ENCODE peak calls at places on chromosome 22, in ten cellular contexts. W is left lung; T is right lobe of liver; K is Caco-2; H is lung; C is RWPE2; D is stomach; G is HCT116; O is CD4-positive, alpha-beta memory T cell; Y is breast epithelium. X is an unnamed sample.
A peak's percentile ranks its signal among the peaks of the same experiment; 100 is the strongest.

GRCh38 chr22:36145881-36146280 is 14.7 kb downstream of the APOL3 start:
- DNase-seq in W (no peak), T (no peak), K (no peak), H (no peak), C (no peak), D (no peak), G (no peak), O (no peak), Y (peak; percentile 43), X (no peak)

GRCh38 chr22:34380532-34380931 is 460.3 kb upstream of the LARGE1 start:
- DNase-seq in W (no peak), T (no peak), K (no peak), H (no peak), C (no peak), D (no peak), G (no peak), O (no peak), Y (no peak), X (no peak)

GRCh38 chr22:47458348-47458747 is 695.9 kb downstream of the TBC1D22A start:
- DNase-seq in W (no peak), T (no peak), K (no peak), H (no peak), C (no peak), D (no peak), G (no peak), O (no peak), Y (no peak), X (no peak)

GRCh38 chr22:49328076-49328475 is 499.6 kb downstream of the BRD1 start:
- DNase-seq in W (peak; percentile 6), T (no peak), K (no peak), H (no peak), C (peak; percentile 30), D (peak; percentile 3), G (no peak), O (peak; percentile 16), Y (no peak), X (no peak)

GRCh38 chr22:18952022-18952421 is 15.9 kb upstream of the PRODH start:
- DNase-seq in W (peak; percentile 16), T (peak; percentile 45), K (no peak), H (no peak), C (peak; percentile 29), D (no peak), G (no peak), O (no peak), Y (no peak), X (no peak)

GRCh38 chr22:47344414-47344813 is 582.0 kb downstream of the TBC1D22A start:
- DNase-seq in W (no peak), T (no peak), K (no peak), H (no peak), C (no peak), D (no peak), G (no peak), O (no peak), Y (no peak), X (no peak)

GRCh38 chr22:24450600-24450999 is 23.2 kb downstream of the ADORA2A start:
- DNase-seq in W (no peak), T (no peak), K (no peak), H (no peak), C (peak; percentile 13), D (no peak), G (no peak), O (no peak), Y (no peak), X (no peak)

GRCh38 chr22:48100685-48101417 is 1338.4 kb downstream of the TBC1D22A start:
- DNase-seq in W (no peak), T (peak; percentile 12), K (no peak), H (no peak), C (no peak), D (peak; percentile 10), G (no peak), O (no peak), Y (no peak), X (no peak)

GRCh38 chr22:22995166-22995565 is 75.2 kb upstream of the GNAZ start:
- DNase-seq in W (no peak), T (no peak), K (no peak), H (no peak), C (no peak), D (no peak), G (no peak), O (no peak), Y (no peak), X (no peak)

GRCh38 chr22:22993184-22993583 is 77.1 kb upstream of the GNAZ start:
- DNase-seq in W (no peak), T (no peak), K (no peak), H (no peak), C (no peak), D (no peak), G (no peak), O (no peak), Y (no peak), X (no peak)

GRCh38 chr22:22988785-22989184 is 81.5 kb upstream of the GNAZ start:
- DNase-seq in W (no peak), T (no peak), K (no peak), H (no peak), C (no peak), D (no peak), G (no peak), O (no peak), Y (no peak), X (no peak)

GRCh38 chr22:22989856-22990255 is 80.5 kb upstream of the GNAZ start:
- DNase-seq in W (no peak), T (no peak), K (no peak), H (no peak), C (no peak), D (no peak), G (no peak), O (no peak), Y (no peak), X (no peak)

GRCh38 chr22:22992474-22992873 is 77.8 kb upstream of the GNAZ start:
- DNase-seq in W (no peak), T (no peak), K (no peak), H (no peak), C (no peak), D (no peak), G (no peak), O (no peak), Y (no peak), X (no peak)
- H3K4me3 ChIP-seq in W (no peak overlapping the region), T (no peak overlapping the region), K (no peak overlapping the region), H (no peak overlapping the region), C (peak overlapping the region; percentile 3), D (no peak overlapping the region), G (no peak overlapping the region), O (no peak overlapping the region), Y (no peak overlapping the region), X (no peak overlapping the region)

GRCh38 chr22:41780714-41781507 is 19.6 kb upstream of the CCDC134 start:
- DNase-seq in W (peak; percentile 83), T (peak; percentile 53), K (peak; percentile 41), H (peak; percentile 70), C (no peak), D (peak; percentile 67), G (no peak), O (peak; percentile 99), Y (peak; percentile 27), X (peak; percentile 88)
- H3K4me3 ChIP-seq in W (peak overlapping the region; percentile 40), T (no peak overlapping the region), K (no peak overlapping the region), H (no peak overlapping the region), C (no peak overlapping the region), D (no peak overlapping the region), G (no peak overlapping the region), O (peak overlapping the region; percentile 92), Y (peak overlapping the region; percentile 37), X (peak overlapping the region; percentile 69)

GRCh38 chr22:43846966-43847365 is 15.3 kb downstream of the SULT4A1 start:
- DNase-seq in W (peak; percentile 3), T (no peak), K (peak; percentile 7), H (no peak), C (no peak), D (no peak), G (no peak), O (no peak), Y (no peak), X (no peak)

GRCh38 chr22:43850529-43850928 is 11.8 kb downstream of the SULT4A1 start:
- DNase-seq in W (peak; percentile 27), T (no peak), K (peak; percentile 14), H (no peak), C (no peak), D (peak; percentile 3), G (no peak), O (no peak), Y (no peak), X (no peak)

GRCh38 chr22:43847376-43848289 is 14.7 kb downstream of the SULT4A1 start:
- DNase-seq in W (peak; percentile 16), T (no peak), K (peak; percentile 7), H (no peak), C (no peak), D (no peak), G (no peak), O (no peak), Y (no peak), X (no peak)

GRCh38 chr22:43849731-43850130 is 12.6 kb downstream of the SULT4A1 start:
- DNase-seq in W (peak; percentile 14), T (no peak), K (peak; percentile 25), H (no peak), C (no peak), D (no peak), G (no peak), O (no peak), Y (no peak), X (no peak)

DNA sequence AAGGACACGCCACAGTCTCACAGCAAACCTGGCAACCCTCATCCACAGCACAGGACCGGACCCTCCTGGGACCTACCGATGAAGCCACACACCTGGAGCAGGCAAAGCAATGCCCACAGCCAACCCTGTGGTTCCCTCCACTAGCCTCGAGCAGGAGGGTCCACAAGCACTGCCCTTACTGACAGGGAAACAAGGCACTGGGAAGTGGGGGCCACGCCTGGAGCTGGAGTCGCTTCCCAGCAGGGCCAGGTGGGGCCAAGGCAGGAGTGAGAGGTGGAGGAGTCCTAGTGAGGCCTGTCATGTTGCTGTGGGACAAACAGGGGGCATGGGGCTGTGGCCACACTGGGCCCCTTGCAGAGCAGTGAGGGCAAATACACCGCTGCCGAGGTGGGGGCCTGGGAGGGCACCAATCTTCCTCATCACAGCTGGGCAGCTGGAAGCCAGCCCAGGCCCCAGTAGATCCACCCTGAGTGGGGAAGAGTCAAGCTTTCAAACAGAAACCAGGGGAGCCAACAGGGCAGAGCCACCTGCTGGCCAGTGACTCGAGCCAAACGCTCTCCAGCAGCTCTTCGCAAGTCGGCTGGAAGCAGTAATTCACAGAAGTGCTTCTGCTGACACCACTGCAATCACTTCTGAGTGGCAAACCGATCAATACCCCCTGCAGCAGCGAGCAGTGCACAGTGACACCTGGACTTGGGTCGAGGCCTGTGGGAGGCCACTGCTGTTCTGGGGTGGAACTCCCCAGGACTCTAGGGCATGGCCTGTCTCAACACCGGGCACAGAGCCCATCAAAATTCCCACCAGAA is 13.7 kb downstream of the SULT4A1 start:
- DNase-seq in W (peak; percentile 18), T (peak; percentile 61), K (peak; percentile 32), H (no peak), C (no peak), D (no peak), G (peak; percentile 4), O (no peak), Y (no peak), X (no peak)
- H3K4me3 ChIP-seq in W (no peak overlapping the region), T (no peak overlapping the region), K (no peak overlapping the region), H (no peak overlapping the region), C (no peak overlapping the region), D (no peak overlapping the region), G (no peak overlapping the region), O (no peak overlapping the region), Y (no peak overlapping the region), X (no peak overlapping the region)

DNA sequence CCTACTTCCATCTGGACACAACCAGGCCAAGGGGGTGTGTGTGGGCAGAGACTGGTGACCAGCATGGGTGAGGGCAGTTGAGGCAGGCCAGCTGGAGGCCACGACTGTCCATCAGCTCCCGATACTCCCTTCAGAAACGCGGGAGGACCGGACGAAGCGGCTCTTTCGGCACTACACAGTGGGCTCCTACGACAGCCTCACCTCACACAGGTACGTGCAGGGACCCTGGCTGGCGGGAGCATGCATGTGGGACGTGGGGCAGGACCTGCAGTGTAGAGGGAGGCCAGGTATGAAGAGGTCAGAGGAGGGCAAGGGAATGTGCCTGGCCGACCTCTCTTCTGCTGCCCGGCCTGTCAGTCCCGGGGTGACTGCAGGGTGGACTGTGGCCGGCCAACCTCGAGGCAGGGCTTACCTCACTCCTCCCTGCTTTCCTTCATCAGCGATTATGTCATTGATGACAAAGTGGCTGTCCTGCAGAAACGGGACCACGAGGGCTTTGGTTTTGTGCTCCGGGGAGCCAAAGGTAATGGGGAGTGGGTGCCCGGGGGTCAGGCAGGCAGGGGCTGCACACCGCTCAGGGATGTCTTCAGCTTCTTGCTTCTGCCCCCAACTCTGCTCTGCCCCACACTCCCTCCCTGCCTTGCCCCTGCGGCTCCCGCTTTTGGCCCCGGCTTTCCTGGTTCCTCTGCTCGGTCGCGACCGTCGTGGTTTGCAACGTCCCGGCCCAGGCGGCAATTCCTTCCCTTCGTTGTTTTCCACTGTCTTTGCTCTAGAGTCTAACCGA is 31.3 kb downstream of the SHANK3 start:
- DNase-seq in W (peak; percentile 26), T (peak; percentile 49), K (no peak), H (no peak), C (peak; percentile 38), D (no peak), G (no peak), O (no peak), Y (no peak), X (no peak)
- H3K4me3 ChIP-seq in W (no peak overlapping the region), T (no peak overlapping the region), K (no peak overlapping the region), H (no peak overlapping the region), C (no peak overlapping the region), D (no peak overlapping the region), G (no peak overlapping the region), O (no peak overlapping the region), Y (no peak overlapping the region), X (no peak overlapping the region)